ENCODE peak calls at places on chromosomes 1 and 21, in ten cellular contexts. V, B, T, C, A, S, U, F, X and J are unnamed samples.

GRCh38 chr1:7550981-7551380 is 220.1 kb upstream of the VAMP3 start:
- DNase-seq in V (no peak), B (no peak), T (no peak), C (no peak), A (no peak), S (no peak), U (no peak), F (no peak), X (no peak), J (no peak)

GRCh38 chr1:205491794-205492193 is 12.7 kb upstream of the CDK18 start:
- DNase-seq in V (no peak), B (no peak), T (no peak), C (no peak), A (no peak), S (no peak), U (no peak), F (no peak), X (no peak), J (no peak)

GRCh38 chr1:7613106-7613850 is 157.8 kb upstream of the VAMP3 start:
- DNase-seq in V (peak), B (peak), T (no peak), C (no peak), A (no peak), S (no peak), U (no peak), F (no peak), X (no peak), J (no peak)

GRCh38 chr1:32871364-32872188 is 864 bp upstream of the FNDC5 start:
- DNase-seq in V (no peak), B (no peak), T (no peak), C (no peak), A (no peak), S (peak), U (no peak), F (peak), X (no peak), J (no peak)

GRCh38 chr1:108816049-108816882 is 40.6 kb downstream of the AKNAD1 start:
- DNase-seq in V (peak), B (peak), T (peak), C (peak), A (peak), S (peak), U (no peak), F (peak), X (peak), J (peak)

GRCh38 chr21:38178653-38179503 is 77.9 kb upstream of the KCNJ15 start:
- DNase-seq in V (no peak), B (no peak), T (no peak), C (no peak), A (no peak), S (no peak), U (no peak), F (no peak), X (no peak), J (no peak)

GRCh38 chr1:36818771-36819170 is 215.5 kb downstream of the GRIK3 start:
- DNase-seq in V (no peak), B (no peak), T (no peak), C (peak), A (no peak), S (no peak), U (no peak), F (no peak), X (no peak), J (no peak)

GRCh38 chr1:171754381-171754705 is 12.5 kb upstream of the VAMP4 start:
- DNase-seq in V (no peak), B (no peak), T (no peak), C (no peak), A (no peak), S (peak), U (no peak), F (peak), X (no peak), J (no peak)

GRCh38 chr1:210591214-210591613 is 262.5 kb downstream of the HHAT start:
- DNase-seq in V (no peak), B (no peak), T (no peak), C (no peak), A (no peak), S (no peak), U (no peak), F (no peak), X (no peak), J (no peak)

GRCh38 chr1:154334647-154335350 is 9.5 kb downstream of the ATP8B2 start:
- DNase-seq in V (peak), B (peak), T (peak), C (peak), A (peak), S (peak), U (no peak), F (peak), X (peak), J (peak)